ENCODE peak calls at places on chromosomes 13 and 19, in six cellular contexts. Q is GDM1; R is fibroblast of lung; S is CD4-positive, alpha-beta T cell; H is pancreas; B is fibroblast of pulmonary artery. Y is an unnamed sample.

GRCh38 chr19:29503140-29503758 is 22.5 kb upstream of the VSTM2B start:
- DNase-seq in S (no peak), H (no peak), R (no peak), Q (no peak), B (no peak), Y (no peak)

GRCh38 chr13:32811297-32811800 is 204.9 kb upstream of the KL start:
- DNase-seq in Q (peak), H (no peak), R (no peak), S (no peak), B (no peak), Y (peak)

GRCh38 chr19:43767316-43767715 is 12.6 kb upstream of the SMG9 start:
- DNase-seq in H (no peak), B (no peak), Q (no peak), S (no peak), R (no peak), Y (no peak)

GRCh38 chr13:103960011-103960410 is 893.8 kb upstream of the SLC10A2 start:
- DNase-seq in R (no peak), B (no peak), Q (no peak), S (no peak), H (no peak), Y (no peak)

GRCh38 chr19:45922281-45922680 is 7.7 kb upstream of the NANOS2 start:
- DNase-seq in S (no peak), B (peak), H (no peak), Q (no peak), R (no peak), Y (no peak)

GRCh38 chr19:55691561-55692481 is 16.8 kb downstream of the EPN1 start:
- DNase-seq in B (no peak), Q (no peak), R (no peak), S (no peak), H (peak), Y (no peak)

GRCh38 chr19:45507864-45508680 is 793 bp downstream of the VASP start:
- DNase-seq in R (peak), H (peak), Q (no peak), B (no peak), S (no peak), Y (peak)

GRCh38 chr13:20738616-20739015 is 35.1 kb downstream of the IL17D start:
- DNase-seq in R (no peak), Q (no peak), S (no peak), H (no peak), B (no peak), Y (no peak)

GRCh38 chr13:30745917-30746686 is 10.8 kb downstream of the ALOX5AP start:
- DNase-seq in S (no peak), B (no peak), Q (peak), H (no peak), R (peak), Y (no peak)

GRCh38 chr19:10752237-10752912 is 34.5 kb downstream of the DNM2 start:
- DNase-seq in H (no peak), B (no peak), Q (no peak), R (no peak), S (no peak), Y (no peak)

GRCh38 chr19:7497292-7497691 is 8.5 kb upstream of the PEX11G start:
- DNase-seq in B (no peak), R (no peak), S (no peak), Q (no peak), H (no peak), Y (peak)

GRCh38 chr13:102645701-102646100 is 48.9 kb downstream of the TPP2 start:
- DNase-seq in B (no peak), H (no peak), R (no peak), Q (no peak), S (no peak), Y (no peak)

GRCh38 chr19:40277356-40277755 is 7.8 kb downstream of the AKT2 start:
- DNase-seq in H (no peak), B (no peak), R (no peak), Q (no peak), S (no peak), Y (no peak)

GRCh38 chr13:77503398-77503797 is 32.1 kb upstream of the SCEL start:
- DNase-seq in S (no peak), H (no peak), B (no peak), R (no peak), Q (no peak), Y (no peak)

GRCh38 chr19:49073514-49074378 is 1.2 kb upstream of the KCNA7 start:
- DNase-seq in R (no peak), H (no peak), Q (no peak), B (no peak), S (no peak), Y (no peak)

Y was measured in adipocyte.